ENCODE peak calls at places on chromosomes 11 and 22, in five cellular contexts. D is astrocyte of the cerebellum, P is GM10248, W is AG04449, B is endothelial cell. X is an unnamed sample.

GRCh38 chr22:47765757-47766156 is 1003.3 kb downstream of the TBC1D22A start:
- DNase-seq in D (no peak), P (no peak), W (no peak), B (no peak), X (no peak)

GRCh38 chr11:130472434-130472961 is 24.1 kb downstream of the ADAMTS15 start:
- DNase-seq in D (no peak), P (no peak), W (no peak), B (no peak), X (no peak)

GRCh38 chr22:39664485-39665200 is 94.1 kb downstream of the CACNA1I start:
- DNase-seq in D (no peak), P (peak), W (no peak), B (peak), X (no peak)

GRCh38 chr11:130178441-130178971 is 18.9 kb downstream of the ST14 start:
- DNase-seq in D (no peak), P (peak), W (no peak), B (no peak), X (no peak)

GRCh38 chr11:115765803-115766239 is 261.6 kb upstream of the CADM1 start:
- DNase-seq in D (no peak), P (no peak), W (no peak), B (no peak), X (no peak)

GRCh38 chr11:79045018-79045787 is 395.6 kb downstream of the TENM4 start:
- DNase-seq in D (no peak), P (no peak), W (no peak), B (no peak), X (no peak)

GRCh38 chr11:60370811-60371297 is 7.5 kb upstream of the MS4A7 start:
- DNase-seq in D (no peak), P (no peak), W (no peak), B (no peak), X (no peak)

GRCh38 chr11:134266841-134267251 is 9.3 kb upstream of the GLB1L3 start:
- DNase-seq in D (no peak), P (no peak), W (peak), B (no peak), X (peak)

GRCh38 chr11:117744471-117745280 is 52.3 kb downstream of the DSCAML1 start:
- DNase-seq in D (no peak), P (no peak), W (no peak), B (no peak), X (no peak)

GRCh38 chr11:117716652-117717440 is 80.2 kb downstream of the DSCAML1 start:
- DNase-seq in D (no peak), P (no peak), W (no peak), B (no peak), X (no peak)

GRCh38 chr11:121904148-121904547 is 211.9 kb downstream of the BLID start:
- DNase-seq in D (no peak), P (peak), W (no peak), B (no peak), X (no peak)

GRCh38 chr11:68302256-68303054 is 9.9 kb upstream of the LRP5 start:
- DNase-seq in D (no peak), P (no peak), W (no peak), B (no peak), X (no peak)

X was measured in fibroblast of the conjunctiva.